ENCODE peak calls at places on chromosomes 1 and 21, in eight cellular contexts. Y, P, L, V, Z, X, U and R are unnamed samples.

GRCh38 chr1:6464915-6465314 is 1.1 kb downstream of the TNFRSF25 start:
- DNase-seq in L (no peak), Y (no peak), V (no peak), P (no peak), U (no peak), Z (no peak), X (no peak), R (no peak)

GRCh38 chr1:166302919-166303758 is 136.3 kb upstream of the FAM78B start:
- DNase-seq in X (no peak), L (no peak), P (no peak), U (no peak), Y (peak), Z (no peak), V (no peak), R (no peak)

GRCh38 chr1:70966018-70966638 is 81.5 kb downstream of the PTGER3 start:
- DNase-seq in X (no peak), Y (peak), P (peak), U (no peak), L (peak), Z (no peak), V (peak), R (peak)

GRCh38 chr21:33686386-33686785 is 44.1 kb downstream of the ITSN1 start:
- DNase-seq in U (no peak), V (no peak), Y (no peak), Z (no peak), P (no peak), X (no peak), L (no peak), R (no peak)

GRCh38 chr1:89567797-89568196 is 43.2 kb downstream of the LRRC8B start:
- DNase-seq in L (no peak), X (no peak), Y (no peak), U (no peak), Z (no peak), P (no peak), V (no peak), R (no peak)

GRCh38 chr21:17699524-17700189 is 87.0 kb upstream of the BTG3 start:
- DNase-seq in Y (no peak), V (no peak), P (no peak), X (no peak), Z (no peak), L (no peak), U (no peak), R (no peak)

GRCh38 chr1:2269922-2270259 is 41.8 kb downstream of the SKI start:
- DNase-seq in X (no peak), Y (no peak), Z (no peak), U (no peak), P (no peak), V (no peak), L (no peak), R (no peak)

GRCh38 chr1:25615563-25616079 is 970 bp upstream of the MAN1C1 start:
- DNase-seq in V (no peak), L (no peak), P (no peak), Z (no peak), Y (no peak), X (peak), U (no peak), R (no peak)

GRCh38 chr1:113534875-113535274 is 144.6 kb downstream of the MAGI3 start:
- DNase-seq in Z (no peak), X (no peak), L (peak), V (no peak), P (peak), U (no peak), Y (no peak), R (no peak)

GRCh38 chr1:40014253-40014706 is 26.2 kb upstream of the CAP1 start:
- DNase-seq in U (no peak), X (no peak), Z (peak), P (no peak), V (no peak), Y (no peak), L (peak), R (no peak)

GRCh38 chr1:59290173-59290954 is 6.5 kb upstream of the FGGY start:
- DNase-seq in U (no peak), V (peak), Y (peak), L (peak), X (no peak), Z (peak), P (peak), R (peak)

GRCh38 chr1:20368866-20369545 is 78.3 kb downstream of the VWA5B1 start:
- DNase-seq in Z (no peak), P (no peak), U (no peak), L (no peak), Y (no peak), X (no peak), V (no peak), R (no peak)

GRCh38 chr1:24901791-24902470 is 28.1 kb downstream of the RUNX3 start:
- DNase-seq in P (no peak), L (no peak), U (no peak), Y (no peak), Z (no peak), V (no peak), X (peak), R (no peak)

GRCh38 chr1:60265560-60266535 is 192.3 kb upstream of the C1orf87 start:
- DNase-seq in X (no peak), L (peak), Z (peak), P (peak), Y (no peak), U (no peak), V (peak), R (peak)

GRCh38 chr1:198494139-198494538 is 46.3 kb downstream of the ATP6V1G3 start:
- DNase-seq in L (no peak), X (no peak), P (no peak), Y (no peak), V (no peak), Z (no peak), U (peak), R (no peak)

GRCh38 chr1:166981589-166981988 is 6.2 kb upstream of the ILDR2 start:
- DNase-seq in Y (no peak), L (no peak), X (no peak), P (no peak), U (no peak), Z (no peak), V (no peak), R (no peak)

GRCh38 chr1:115555446-115555845 is 86.3 kb upstream of the VANGL1 start:
- DNase-seq in P (no peak), Z (no peak), X (no peak), U (no peak), Y (no peak), L (peak), V (no peak), R (no peak)

GRCh38 chr1:91501527-91501859 is 842 bp downstream of the CDC7 start:
- DNase-seq in U (no peak), Z (peak), P (no peak), X (no peak), Y (peak), L (peak), V (peak), R (peak)

GRCh38 chr1:11550664-11551283 is 71.8 kb downstream of the DISP3 start:
- DNase-seq in X (no peak), Y (peak), Z (peak), L (peak), U (no peak), V (peak), P (peak), R (peak)

GRCh38 chr1:95388041-95388440 is 154.0 kb downstream of the RWDD3 start:
- DNase-seq in Z (no peak), V (no peak), X (no peak), L (no peak), P (no peak), U (no peak), Y (no peak), R (no peak)

GRCh38 chr1:25232866-25233784 is 823 bp upstream of the SYF2 start:
- DNase-seq in Z (peak), V (peak), X (peak), U (no peak), Y (peak), L (peak), P (peak), R (peak)

GRCh38 chr1:153699116-153699515 is 20.6 kb downstream of the NPR1 start:
- DNase-seq in U (no peak), P (peak), L (peak), Z (no peak), V (no peak), Y (no peak), X (no peak), R (no peak)

GRCh38 chr1:112618114-112618720 is 724 bp downstream of the ST7L start:
- DNase-seq in Z (no peak), U (no peak), X (no peak), V (peak), P (peak), Y (no peak), L (peak), R (peak)

GRCh38 chr1:9207086-9207485 is 27.5 kb upstream of the H6PD start:
- DNase-seq in P (peak), U (no peak), L (peak), Z (no peak), Y (no peak), V (peak), X (no peak), R (peak)

GRCh38 chr1:168083456-168084325 is 53.0 kb downstream of the GPR161 start:
- DNase-seq in L (no peak), P (no peak), Z (no peak), Y (no peak), V (no peak), X (peak), U (no peak), R (no peak)

GRCh38 chr21:43362306-43362927 is 64.5 kb downstream of the SIK1 start:
- DNase-seq in L (peak), Y (peak), P (peak), Z (no peak), V (peak), X (peak), U (no peak), R (peak)

GRCh38 chr21:29654855-29655254 is 284.9 kb downstream of the GRIK1 start:
- DNase-seq in V (no peak), L (no peak), U (no peak), P (no peak), Y (no peak), Z (no peak), X (no peak), R (no peak)

GRCh38 chr1:44436401-44437394 is 31.6 kb downstream of the RNF220 start:
- DNase-seq in Y (no peak), L (no peak), U (no peak), Z (no peak), X (no peak), V (no peak), P (no peak), R (no peak)

GRCh38 chr1:114488739-114489138 is 22.3 kb downstream of the TRIM33 start:
- DNase-seq in Y (no peak), L (no peak), X (no peak), U (no peak), V (no peak), Z (no peak), P (no peak), R (no peak)

GRCh38 chr1:101136739-101137138 is 100.1 kb upstream of the S1PR1 start:
- DNase-seq in U (no peak), P (peak), V (peak), Y (peak), X (no peak), Z (no peak), L (peak), R (peak)
- TF ChIP-seq CTCF in U (no peak), P (no peak), V (peak), Y (peak), X (no peak), Z (no peak), L (peak), R (peak)

GRCh38 chr1:15350151-15350550 is 59.5 kb upstream of the EFHD2 start:
- DNase-seq in Z (peak), Y (no peak), P (no peak), V (no peak), U (no peak), X (no peak), L (no peak), R (no peak)

GRCh38 chr1:15351301-15351700 is 58.4 kb upstream of the EFHD2 start:
- DNase-seq in P (no peak), Y (no peak), V (no peak), Z (no peak), U (no peak), X (no peak), L (no peak), R (no peak)

GRCh38 chr1:15350551-15351200 is 59.0 kb upstream of the EFHD2 start:
- DNase-seq in P (no peak), Z (peak), U (no peak), V (no peak), Y (no peak), X (no peak), L (no peak), R (no peak)

GRCh38 chr1:15353839-15354579 is 55.7 kb upstream of the EFHD2 start:
- DNase-seq in X (no peak), V (peak), Z (no peak), L (peak), Y (no peak), U (no peak), P (no peak), R (no peak)

DNA sequence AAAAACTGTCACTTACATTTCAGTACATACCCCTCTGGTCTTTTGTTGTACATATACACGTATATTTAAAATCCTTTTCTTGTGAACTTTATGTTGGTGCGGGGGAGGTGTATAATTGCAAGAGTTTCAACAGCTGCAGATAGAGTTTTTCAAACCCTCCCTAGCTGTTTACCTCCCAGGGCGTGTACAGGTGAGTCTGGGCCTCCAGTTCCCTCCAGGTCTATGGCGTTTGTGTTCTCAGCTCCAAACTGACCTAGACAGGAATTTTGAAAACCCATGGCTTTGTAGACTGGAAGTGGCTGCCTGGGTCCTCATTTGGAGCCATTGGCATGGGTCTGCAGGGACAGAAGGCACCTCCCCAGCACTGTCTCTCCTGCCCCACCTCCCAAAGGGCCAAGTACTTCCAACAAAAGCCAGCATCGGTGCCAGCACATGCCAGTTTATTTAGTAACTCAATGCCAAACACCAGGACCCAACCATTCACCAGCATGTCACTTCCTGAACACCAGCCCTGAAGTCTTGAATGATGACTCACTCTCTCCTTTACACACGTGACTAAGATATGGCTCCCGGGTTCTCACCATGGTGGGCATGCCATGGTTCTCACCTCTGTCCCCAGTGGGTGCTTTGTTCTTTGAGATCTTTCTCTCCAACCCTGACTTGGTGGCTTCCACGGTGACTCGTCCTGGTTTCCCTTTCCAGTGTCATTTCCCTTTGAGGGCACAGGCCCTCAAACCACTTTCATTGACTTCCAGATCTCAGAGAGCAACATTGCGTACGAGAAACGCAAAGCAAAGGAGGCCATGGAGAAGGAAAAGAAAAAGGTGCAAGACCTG is 57.3 kb upstream of the EFHD2 start:
- DNase-seq in L (peak), P (peak), U (no peak), X (no peak), Y (no peak), Z (peak), V (peak), R (peak)
- H3K4me3 ChIP-seq in L (no peak), P (no peak), U (no peak), X (no peak), Y (no peak), Z (no peak), V (no peak), R (no peak)

GRCh38 chr1:33624991-33625870 is 152.8 kb downstream of the ZSCAN20 start:
- DNase-seq in X (peak), Z (no peak), L (no peak), V (no peak), U (no peak), Y (peak), P (no peak), R (no peak)
- TF ChIP-seq CTCF in X (no peak), Z (peak), L (peak), V (peak), U (peak), Y (peak), P (peak), R (peak)

GRCh38 chr1:160708821-160709220 is 2.8 kb downstream of the CD48 start:
- DNase-seq in V (no peak), P (no peak), U (no peak), Z (no peak), Y (no peak), L (no peak), X (no peak), R (no peak)
- H3K4me3 ChIP-seq in V (no peak), P (no peak), U (no peak), Z (no peak), Y (no peak), L (no peak), X (no peak), R (no peak)

GRCh38 chr1:68047659-68048026 is 2.8 kb downstream of the DIRAS3 start:
- DNase-seq in Y (no peak), P (no peak), L (no peak), V (no peak), Z (no peak), X (no peak), U (no peak), R (no peak)

GRCh38 chr1:68046885-68047658 is 3.4 kb downstream of the DIRAS3 start:
- DNase-seq in X (no peak), Z (no peak), P (no peak), Y (no peak), V (no peak), U (no peak), L (no peak), R (peak)

GRCh38 chr1:68046423-68046822 is 4.0 kb downstream of the DIRAS3 start:
- DNase-seq in P (no peak), U (no peak), Y (peak), X (no peak), L (no peak), V (no peak), Z (no peak), R (no peak)

GRCh38 chr1:68049941-68050878 is at the start of gene DIRAS3:
- DNase-seq in L (peak), P (peak), Z (no peak), V (peak), X (no peak), Y (peak), U (peak), R (peak)

GRCh38 chr1:68051475-68051874 is 1.0 kb upstream of the DIRAS3 start:
- DNase-seq in P (peak), Y (peak), L (peak), V (peak), X (no peak), U (peak), Z (no peak), R (peak)
- TF ChIP-seq CTCF in P (peak), Y (peak), L (peak), V (peak), X (no peak), U (no peak), Z (no peak), R (peak)

DNA sequence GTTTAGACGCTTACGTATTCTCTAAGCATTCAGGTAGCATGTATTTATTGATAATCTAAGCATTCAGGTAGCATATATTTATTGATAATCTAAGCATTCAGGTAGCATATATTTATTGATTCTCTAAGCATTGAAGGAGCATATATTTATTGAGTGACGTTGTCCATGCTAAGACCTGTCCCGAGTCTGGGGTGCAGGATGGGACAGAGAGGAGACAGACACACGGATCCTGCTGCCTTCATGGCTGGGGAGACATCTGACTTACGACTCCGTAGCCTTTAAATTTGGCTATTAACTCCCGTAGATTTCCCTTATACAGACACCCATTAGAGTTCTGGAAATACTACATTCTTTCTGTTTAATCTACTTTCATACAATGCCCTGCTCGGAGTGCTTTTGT is 982 bp downstream of the SCCPDH start:
- DNase-seq in V (no peak), Z (no peak), U (no peak), L (no peak), Y (no peak), X (no peak), P (no peak), R (no peak)
- H3K4me3 ChIP-seq in V (peak), Z (peak), U (peak), L (peak), Y (peak), X (no peak), P (peak), R (peak)

DNA sequence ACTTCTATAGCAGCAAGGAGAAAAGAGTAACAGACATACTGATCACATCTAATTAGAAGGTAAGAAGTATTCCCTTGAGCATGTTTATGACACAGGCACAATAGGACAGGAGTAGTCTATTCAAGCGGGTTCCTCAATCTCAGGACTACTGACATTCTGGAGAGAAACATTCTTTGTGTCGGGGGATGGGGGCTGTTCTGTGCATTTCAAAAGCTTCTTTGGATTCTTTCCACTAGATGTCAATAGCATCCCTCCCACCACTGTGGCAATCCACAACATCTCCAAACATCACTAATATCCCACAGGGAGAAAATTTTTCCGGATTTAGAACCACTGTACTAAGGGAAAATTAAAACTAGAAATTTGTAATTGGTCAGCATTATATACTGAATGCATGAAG is 56.9 kb downstream of the ADAMTS5 start:
- DNase-seq in Y (peak), P (peak), V (peak), X (no peak), Z (no peak), U (no peak), L (no peak), R (peak)
- TF ChIP-seq CTCF in Y (peak), P (no peak), V (peak), X (no peak), Z (no peak), U (no peak), L (no peak), R (peak)

DNA sequence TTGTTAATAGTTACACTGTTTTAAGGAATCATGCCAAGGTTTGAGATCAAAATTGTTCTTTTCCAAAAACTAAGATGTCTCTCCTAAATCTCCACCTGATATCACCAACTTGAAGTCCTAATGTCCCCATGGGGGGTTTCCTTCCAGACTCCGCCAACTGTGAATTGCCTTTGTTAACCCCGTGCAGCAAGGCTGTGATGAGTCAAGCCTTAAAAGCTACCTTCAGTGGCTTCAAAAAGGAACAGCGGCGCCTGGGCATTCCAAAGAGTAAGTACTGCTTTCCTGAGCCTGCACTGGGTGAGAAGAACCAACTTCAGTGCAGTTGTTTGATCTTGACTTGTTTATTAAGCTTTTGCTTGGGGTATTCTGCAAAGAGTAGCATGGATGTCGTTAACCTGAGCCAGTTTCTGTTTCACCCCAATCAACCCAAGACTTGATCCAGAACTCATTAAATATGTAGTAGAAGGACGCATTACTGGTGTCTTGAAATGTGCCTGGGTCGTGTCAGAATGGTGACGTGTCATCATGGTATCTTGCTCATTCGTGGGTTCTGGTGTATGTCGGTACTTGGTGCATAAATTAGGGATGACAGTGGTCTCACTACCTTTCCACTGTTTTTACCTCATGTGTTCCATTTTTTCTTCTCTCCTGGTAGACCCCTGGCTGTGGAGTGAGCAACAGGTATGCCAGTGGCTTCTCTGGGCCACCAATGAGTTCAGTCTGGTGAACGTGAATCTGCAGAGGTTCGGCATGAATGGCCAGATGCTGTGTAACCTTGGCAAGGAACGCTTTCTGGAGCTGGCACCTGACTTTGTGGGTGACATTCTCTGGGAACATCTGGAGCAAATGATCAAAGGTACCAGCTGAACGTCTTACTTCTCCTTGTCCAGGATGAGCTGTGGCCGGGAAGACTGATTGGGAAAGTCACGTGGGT is 8.7 kb downstream of the ETS2 start:
- DNase-seq in U (no peak), X (no peak), Y (peak), Z (no peak), V (no peak), P (no peak), L (no peak), R (peak)
- H3K4me3 ChIP-seq in U (no peak), X (no peak), Y (no peak), Z (no peak), V (no peak), P (no peak), L (no peak), R (no peak)

GRCh38 chr1:186325239-186325638 is 49.8 kb downstream of the TPR start:
- DNase-seq in Y (peak), P (peak), L (peak), V (peak), U (no peak), X (no peak), Z (no peak), R (peak)
- TF ChIP-seq CTCF in Y (peak), P (peak), L (peak), V (peak), U (no peak), X (no peak), Z (peak), R (peak)